ENCODE peak calls at places on chromosomes 12 and 14, in nine cellular contexts. T is stomach; H is CD8-positive, alpha-beta memory T cell; D is breast epithelium; J is thoracic aorta; L is MM.1S; Y is adipocyte; M is astrocyte; Q is heart left ventricle. X is an unnamed sample.

GRCh38 chr12:120710805-120711296 is 593 bp downstream of the UNC119B start:
- DNase-seq in M (no peak), Q (peak; percentile 25), D (no peak), L (peak; percentile 7), J (no peak), Y (peak; percentile 35), T (no peak), H (peak; percentile 54), X (peak; percentile 79)

GRCh38 chr12:14774944-14775651 is 28.2 kb downstream of the WBP11 start:
- DNase-seq in J (peak; percentile 11), L (no peak), Q (peak; percentile 29), Y (peak; percentile 80), D (peak; percentile 57), H (peak; percentile 52), M (peak; percentile 41), T (peak; percentile 56), X (peak; percentile 54)

GRCh38 chr12:95204141-95204866 is 13.0 kb downstream of the FGD6 start:
- DNase-seq in J (no peak), M (peak; percentile 93), Y (peak; percentile 70), L (no peak), H (no peak), Q (peak; percentile 13), D (no peak), T (peak; percentile 30), X (peak; percentile 67)

GRCh38 chr12:96496944-96497343 is 7.6 kb downstream of the CFAP54 start:
- DNase-seq in M (no peak), J (no peak), L (no peak), Y (no peak), D (no peak), T (no peak), Q (no peak), H (no peak), X (no peak)

GRCh38 chr14:21220874-21221477 is 48.3 kb downstream of the HNRNPC start:
- DNase-seq in L (no peak), M (no peak), Q (no peak), T (no peak), J (no peak), H (no peak), Y (no peak), D (no peak), X (no peak)

GRCh38 chr12:128737292-128737966 is 86.3 kb downstream of the SLC15A4 start:
- DNase-seq in M (no peak), D (no peak), Y (no peak), Q (no peak), T (no peak), H (no peak), L (no peak), J (no peak), X (no peak)

GRCh38 chr14:68336165-68336564 is 456.7 kb downstream of the ZFP36L1 start:
- DNase-seq in Q (no peak), Y (no peak), H (no peak), J (no peak), L (no peak), D (no peak), M (no peak), T (no peak), X (no peak)

GRCh38 chr12:76137611-76138010 is 53.1 kb upstream of the NAP1L1 start:
- DNase-seq in M (peak; percentile 71), L (no peak), H (no peak), D (no peak), Y (no peak), J (no peak), T (no peak), Q (no peak), X (no peak)

GRCh38 chr14:29536886-29537511 is 390.6 kb downstream of the PRKD1 start:
- DNase-seq in H (no peak), Q (no peak), T (no peak), M (peak; percentile 8), Y (peak; percentile 61), D (no peak), L (peak; percentile 20), J (no peak), X (no peak)

GRCh38 chr12:14949631-14950030 is 11.3 kb upstream of the ERP27 start:
- DNase-seq in H (no peak), L (no peak), T (no peak), J (no peak), M (no peak), D (no peak), Y (no peak), Q (no peak), X (no peak)

GRCh38 chr12:124837958-124838803 is 25.5 kb downstream of the SCARB1 start:
- DNase-seq in Y (peak; percentile 98), D (peak; percentile 84), T (peak; percentile 60), Q (peak; percentile 80), H (no peak), L (no peak), M (peak; percentile 98), J (peak; percentile 17), X (peak; percentile 66)

GRCh38 chr14:23219075-23219474 is 18.7 kb upstream of the RNF212B start:
- DNase-seq in M (no peak), J (no peak), Q (no peak), D (no peak), H (no peak), L (no peak), T (no peak), Y (no peak), X (no peak)

GRCh38 chr12:100229036-100229635 is 28.5 kb downstream of the ACTR6 start:
- DNase-seq in T (no peak), D (no peak), H (no peak), Q (no peak), L (no peak), J (no peak), Y (no peak), M (no peak), X (no peak)

GRCh38 chr12:101570022-101570421 is 24.7 kb upstream of the MYBPC1 start:
- DNase-seq in Q (no peak), H (no peak), L (peak; percentile 38), J (no peak), Y (peak; percentile 68), M (peak; percentile 47), T (no peak), D (no peak), X (no peak)

GRCh38 chr14:43341921-43342320 is 1165.2 kb downstream of the FSCB start:
- DNase-seq in L (no peak), D (no peak), T (no peak), M (no peak), Q (no peak), Y (no peak), H (no peak), J (no peak), X (no peak)

GRCh38 chr14:91154851-91155625 is 41.2 kb downstream of the DGLUCY start:
- DNase-seq in Y (no peak), D (peak; percentile 60), Q (peak; percentile 46), H (peak; percentile 58), L (no peak), M (peak; percentile 75), T (peak; percentile 64), J (no peak), X (no peak)

GRCh38 chr12:119447618-119448017 is 113.1 kb downstream of the CCDC60 start:
- DNase-seq in H (no peak), Y (no peak), T (no peak), Q (no peak), J (no peak), L (peak; percentile 55), D (no peak), M (no peak), X (no peak)

GRCh38 chr12:132218915-132219314 is 74.7 kb downstream of the NOC4L start:
- DNase-seq in J (no peak), D (no peak), M (no peak), T (no peak), Q (no peak), Y (peak; percentile 38), H (no peak), L (peak; percentile 18), X (peak; percentile 47)

GRCh38 chr12:49026101-49026500 is 7.5 kb upstream of the PRKAG1 start:
- DNase-seq in D (no peak), L (no peak), Q (no peak), H (no peak), Y (no peak), J (no peak), M (no peak), T (no peak), X (no peak)
- H3K36me3 ChIP-seq in D (no peaks in the 10 kb centered on the region), L (no peaks in the 10 kb centered on the region), Q (peaks cover 97% of the 10 kb centered on the region), H (peaks cover 45% of the 10 kb centered on the region), Y (peaks cover 90% of the 10 kb centered on the region), J (peaks cover 66% of the 10 kb centered on the region), M (peaks cover 63% of the 10 kb centered on the region), T (peaks cover 100% of the 10 kb centered on the region), X (peaks cover 100% of the 10 kb centered on the region)

GRCh38 chr12:5433081-5433839 is 1.4 kb downstream of the NTF3 start:
- DNase-seq in H (no peak), M (no peak), D (no peak), J (no peak), T (no peak), Q (no peak), Y (peak; percentile 73), L (no peak), X (peak; percentile 77)
- H3K27me3 ChIP-seq in H (peaks cover 9% of the 10 kb centered on the region), M (peaks cover 52% of the 10 kb centered on the region), D (peaks cover 76% of the 10 kb centered on the region), J (no peaks in the 10 kb centered on the region), T (peaks cover 7% of the 10 kb centered on the region), Q (peaks cover 62% of the 10 kb centered on the region), Y (peaks cover 57% of the 10 kb centered on the region), L (peaks cover 30% of the 10 kb centered on the region), X (peaks cover 57% of the 10 kb centered on the region)

GRCh38 chr14:44945264-44945663 is 16.5 kb downstream of the KLHL28 start:
- DNase-seq in J (no peak), M (peak; percentile 96), H (no peak), L (no peak), Q (no peak), T (no peak), D (no peak), Y (peak; percentile 70), X (no peak)
- H3K36me3 ChIP-seq in J (peaks cover 17% of the 10 kb centered on the region), M (no peaks in the 10 kb centered on the region), H (peaks cover 24% of the 10 kb centered on the region), L (no peaks in the 10 kb centered on the region), Q (peaks cover 53% of the 10 kb centered on the region), T (peaks cover 40% of the 10 kb centered on the region), D (peaks cover 3% of the 10 kb centered on the region), Y (peaks cover 12% of the 10 kb centered on the region), X (no peaks in the 10 kb centered on the region)

GRCh38 chr12:114409796-114410520 is 4.0 kb upstream of the TBX5 start:
- DNase-seq in T (no peak), J (no peak), H (no peak), M (no peak), Q (no peak), L (no peak), D (no peak), Y (no peak), X (no peak)
- H3K27me3 ChIP-seq in T (peaks cover 45% of the 10 kb centered on the region), J (peaks cover 14% of the 10 kb centered on the region), H (peaks cover 19% of the 10 kb centered on the region), M (peaks cover 91% of the 10 kb centered on the region), Q (peaks cover 48% of the 10 kb centered on the region), L (peaks cover 4% of the 10 kb centered on the region), D (peaks cover 96% of the 10 kb centered on the region), Y (peaks cover 9% of the 10 kb centered on the region), X (peaks cover 100% of the 10 kb centered on the region)

X was measured in left lung.